ENCODE peak calls at places on chromosome 21, in eight cellular contexts. D is head of caudate nucleus; I is activated CD4-positive, alpha-beta T cell treated with anti-CD3 and anti-CD28 coated beads, Interleukin-2, amount 10 ng/mL, durations not matched to agents 7 days and 5 days; M is BJ; X is activated naive CD8-positive, alpha-beta T cell treated with anti-CD3 and anti-CD28 coated beads for 36 hours; K is AG08395; R is HS-5; J is NCI-H1417. E is an unnamed sample.

GRCh38 chr21:38796426-38796825 is 9.3 kb upstream of the ETS2 start:
- DNase-seq in D (no peak), M (no peak), I (no peak), J (no peak), X (no peak), K (no peak), R (no peak), E (no peak)

GRCh38 chr21:41766051-41766882 is 585 bp downstream of the RIPK4 start:
- DNase-seq in R (no peak), D (no peak), I (no peak), M (no peak), X (no peak), J (peak), K (no peak), E (no peak)

GRCh38 chr21:34889537-34890257 is 159.4 kb downstream of the RUNX1 start:
- DNase-seq in D (peak), J (peak), X (peak), R (no peak), I (peak), K (peak), M (no peak), E (peak)

GRCh38 chr21:46113497-46114176 is 15.7 kb downstream of the COL6A2 start:
- DNase-seq in I (no peak), M (no peak), R (no peak), J (no peak), X (no peak), K (no peak), D (no peak), E (no peak)

GRCh38 chr21:38208118-38208517 is 48.7 kb upstream of the KCNJ15 start:
- DNase-seq in M (no peak), I (no peak), R (no peak), X (no peak), J (peak), K (no peak), D (no peak), E (no peak)

GRCh38 chr21:38297193-38297592 is 40.4 kb downstream of the KCNJ15 start:
- DNase-seq in I (no peak), K (peak), R (no peak), X (no peak), M (no peak), D (peak), J (peak), E (peak)

GRCh38 chr21:33936221-33937038 is 20.8 kb upstream of the ATP5PO start:
- DNase-seq in M (no peak), I (peak), R (no peak), K (no peak), D (no peak), X (no peak), J (no peak), E (no peak)

GRCh38 chr21:36320421-36321324 is 676 bp downstream of the MORC3 start:
- DNase-seq in K (peak), D (peak), M (no peak), J (peak), X (peak), I (peak), R (peak), E (peak)

GRCh38 chr21:45293214-45293725 is 5.6 kb upstream of the POFUT2 start:
- DNase-seq in M (no peak), J (no peak), I (no peak), D (no peak), K (peak), X (no peak), R (no peak), E (no peak)

GRCh38 chr21:25350056-25350455 is 257.2 kb downstream of the MRPL39 start:
- DNase-seq in K (peak), R (no peak), M (no peak), J (peak), D (peak), X (peak), I (no peak), E (peak)

GRCh38 chr21:14889080-14889805 is 175.6 kb downstream of the NRIP1 start:
- DNase-seq in X (no peak), R (no peak), I (no peak), D (no peak), K (no peak), M (no peak), J (peak), E (peak)